ENCODE peak calls at places on chromosomes 4 and X, in four cellular contexts. A is NCI-H2081; I is CD4-positive, alpha-beta T cell; C is activated T-helper 1 cell treated with Interleukin-2 at 50 U/mL for 16 hours. Y is an unnamed sample.

GRCh38 chr4:108940086-108941033 is 177.5 kb upstream of the ETNPPL start:
- DNase-seq in A (no peak), I (no peak), C (no peak), Y (no peak)

GRCh38 chr4:23770011-23770410 is 119.8 kb downstream of the PPARGC1A start:
- DNase-seq in A (no peak), I (no peak), C (no peak), Y (no peak)

GRCh38 chrX:108347800-108348199 is 90.4 kb downstream of the COL4A6 start:
- DNase-seq in A (peak; percentile 31), I (no peak), C (no peak), Y (no peak)

GRCh38 chr4:29711226-29711625 is 1008.9 kb upstream of the PCDH7 start:
- DNase-seq in A (no peak), I (no peak), C (no peak), Y (no peak)

GRCh38 chr4:7381890-7382633 is 52.7 kb downstream of the PSAPL1 start:
- DNase-seq in A (no peak), I (no peak), C (no peak), Y (no peak)

GRCh38 chr4:86421461-86421860 is 61.6 kb upstream of the MAPK10 start:
- DNase-seq in A (no peak), I (no peak), C (no peak), Y (no peak)

GRCh38 chrX:68945603-68946228 is 116.9 kb downstream of the EFNB1 start:
- DNase-seq in A (no peak), I (no peak), C (no peak), Y (no peak)

GRCh38 chr4:146522862-146523205 is 1.1 kb upstream of the SLC10A7 start:
- DNase-seq in A (no peak), I (no peak), C (no peak), Y (peak; percentile 25)

GRCh38 chrX:84339507-84340364 is 151.7 kb upstream of the RPS6KA6 start:
- DNase-seq in A (peak; percentile 6), I (no peak), C (no peak), Y (peak; percentile 2)

GRCh38 chrX:118528089-118528753 is 32.6 kb downstream of the DOCK11 start:
- DNase-seq in A (no peak), I (peak; percentile 43), C (peak; percentile 20), Y (peak; percentile 25)